ENCODE peak calls at places on chromosomes 5 and 9, in six cellular contexts. One of them, this sample, is unnamed.

GRCh38 chr5:5335708-5336211 is 86.7 kb upstream of the ICE1 start:
- DNase-seq in Caco-2: peak
- DNase-seq in WTC11: no peak
- DNase-seq in retinal pigment epithelial cell: peak
- DNase-seq in epithelial cell of esophagus: peak
- DNase-seq in RWPE1: peak
- DNase-seq in this sample: no peak

GRCh38 chr9:123678038-123678877 is 251.7 kb downstream of the DENND1A start:
- DNase-seq in Caco-2: peak
- DNase-seq in WTC11: no peak
- DNase-seq in retinal pigment epithelial cell: no peak
- DNase-seq in epithelial cell of esophagus: peak
- DNase-seq in RWPE1: no peak
- DNase-seq in this sample: no peak

GRCh38 chr9:12859704-12860251 is 85.0 kb downstream of the LURAP1L start:
- DNase-seq in Caco-2: no peak
- DNase-seq in WTC11: no peak
- DNase-seq in retinal pigment epithelial cell: no peak
- DNase-seq in epithelial cell of esophagus: peak
- DNase-seq in RWPE1: peak
- DNase-seq in this sample: no peak

GRCh38 chr9:90449213-90449925 is 193.3 kb downstream of the DIRAS2 start:
- DNase-seq in Caco-2: no peak
- DNase-seq in WTC11: no peak
- DNase-seq in retinal pigment epithelial cell: no peak
- DNase-seq in epithelial cell of esophagus: no peak
- DNase-seq in RWPE1: no peak
- DNase-seq in this sample: no peak

GRCh38 chr5:53936481-53937352 is 373.7 kb downstream of the ARL15 start:
- DNase-seq in Caco-2: no peak
- DNase-seq in WTC11: no peak
- DNase-seq in retinal pigment epithelial cell: no peak
- DNase-seq in epithelial cell of esophagus: no peak
- DNase-seq in RWPE1: no peak
- DNase-seq in this sample: no peak

GRCh38 chr5:154722936-154723335 is 32.2 kb upstream of the LARP1 start:
- DNase-seq in Caco-2: no peak
- DNase-seq in WTC11: no peak
- DNase-seq in retinal pigment epithelial cell: no peak
- DNase-seq in epithelial cell of esophagus: no peak
- DNase-seq in RWPE1: no peak
- DNase-seq in this sample: no peak

GRCh38 chr5:171055881-171056454 is 194.2 kb downstream of the RANBP17 start:
- DNase-seq in Caco-2: no peak
- DNase-seq in WTC11: no peak
- DNase-seq in retinal pigment epithelial cell: no peak
- DNase-seq in epithelial cell of esophagus: peak
- DNase-seq in RWPE1: no peak
- DNase-seq in this sample: no peak

GRCh38 chr5:79489773-79490172 is 24.2 kb downstream of the HOMER1 start:
- DNase-seq in Caco-2: no peak
- DNase-seq in WTC11: no peak
- DNase-seq in retinal pigment epithelial cell: no peak
- DNase-seq in epithelial cell of esophagus: no peak
- DNase-seq in RWPE1: no peak
- DNase-seq in this sample: no peak

GRCh38 chr5:73902327-73903051 is 276.5 kb downstream of the ARHGEF28 start:
- DNase-seq in Caco-2: peak
- DNase-seq in WTC11: no peak
- DNase-seq in retinal pigment epithelial cell: peak
- DNase-seq in epithelial cell of esophagus: peak
- DNase-seq in RWPE1: peak
- DNase-seq in this sample: no peak

GRCh38 chr5:134133995-134134541 is 19.6 kb downstream of the TCF7 start:
- DNase-seq in Caco-2: no peak
- DNase-seq in WTC11: no peak
- DNase-seq in retinal pigment epithelial cell: no peak
- DNase-seq in epithelial cell of esophagus: no peak
- DNase-seq in RWPE1: no peak
- DNase-seq in this sample: peak

GRCh38 chr9:37624073-37624472 is 26.7 kb upstream of the FRMPD1 start:
- DNase-seq in Caco-2: no peak
- DNase-seq in WTC11: no peak
- DNase-seq in retinal pigment epithelial cell: no peak
- DNase-seq in epithelial cell of esophagus: no peak
- DNase-seq in RWPE1: no peak
- DNase-seq in this sample: no peak

GRCh38 chr9:136282272-136282861 is 21.5 kb downstream of the CCDC187 start:
- DNase-seq in Caco-2: no peak
- DNase-seq in WTC11: no peak
- DNase-seq in retinal pigment epithelial cell: no peak
- DNase-seq in epithelial cell of esophagus: no peak
- DNase-seq in RWPE1: no peak
- DNase-seq in this sample: no peak

GRCh38 chr5:170473642-170474041 is 30.2 kb upstream of the KCNIP1 start:
- DNase-seq in Caco-2: no peak
- DNase-seq in WTC11: no peak
- DNase-seq in retinal pigment epithelial cell: no peak
- DNase-seq in epithelial cell of esophagus: no peak
- DNase-seq in RWPE1: no peak
- DNase-seq in this sample: no peak

GRCh38 chr5:14946813-14947640 is 75.4 kb upstream of the ANKH start:
- DNase-seq in Caco-2: peak
- DNase-seq in WTC11: no peak
- DNase-seq in retinal pigment epithelial cell: no peak
- DNase-seq in epithelial cell of esophagus: peak
- DNase-seq in RWPE1: peak
- DNase-seq in this sample: no peak

GRCh38 chr5:100430268-100430900 is 104.8 kb upstream of the FAM174A start:
- DNase-seq in Caco-2: peak
- DNase-seq in WTC11: peak
- DNase-seq in retinal pigment epithelial cell: no peak
- DNase-seq in epithelial cell of esophagus: peak
- DNase-seq in RWPE1: peak
- DNase-seq in this sample: peak

GRCh38 chr5:102231693-102232619 is 64.1 kb downstream of the SLCO4C1 start:
- DNase-seq in Caco-2: no peak
- DNase-seq in WTC11: no peak
- DNase-seq in retinal pigment epithelial cell: no peak
- DNase-seq in epithelial cell of esophagus: no peak
- DNase-seq in RWPE1: no peak
- DNase-seq in this sample: no peak

GRCh38 chr5:67878911-67879310 is 336.6 kb upstream of the PIK3R1 start:
- DNase-seq in Caco-2: no peak
- DNase-seq in WTC11: no peak
- DNase-seq in retinal pigment epithelial cell: no peak
- DNase-seq in epithelial cell of esophagus: no peak
- DNase-seq in RWPE1: no peak
- DNase-seq in this sample: no peak

GRCh38 chr9:77018058-77019009 is 1.1 kb upstream of the FOXB2 start:
- DNase-seq in Caco-2: no peak
- DNase-seq in WTC11: peak
- DNase-seq in retinal pigment epithelial cell: no peak
- DNase-seq in epithelial cell of esophagus: no peak
- DNase-seq in RWPE1: no peak
- DNase-seq in this sample: peak

GRCh38 chr9:73683862-73684591 is 532.4 kb downstream of the ANXA1 start:
- DNase-seq in Caco-2: no peak
- DNase-seq in WTC11: no peak
- DNase-seq in retinal pigment epithelial cell: no peak
- DNase-seq in epithelial cell of esophagus: peak
- DNase-seq in RWPE1: peak
- DNase-seq in this sample: no peak

GRCh38 chr5:7047862-7048261 is 334.6 kb downstream of the TENT4A start:
- DNase-seq in Caco-2: no peak
- DNase-seq in WTC11: no peak
- DNase-seq in retinal pigment epithelial cell: no peak
- DNase-seq in epithelial cell of esophagus: no peak
- DNase-seq in RWPE1: no peak
- DNase-seq in this sample: no peak

GRCh38 chr5:171749365-171749764 is 36.3 kb upstream of the SMIM23 start:
- DNase-seq in Caco-2: no peak
- DNase-seq in WTC11: no peak
- DNase-seq in retinal pigment epithelial cell: no peak
- DNase-seq in epithelial cell of esophagus: no peak
- DNase-seq in RWPE1: no peak
- DNase-seq in this sample: no peak

GRCh38 chr5:37248387-37248969 is 698 bp downstream of the CPLANE1 start:
- DNase-seq in Caco-2: no peak
- DNase-seq in WTC11: no peak
- DNase-seq in retinal pigment epithelial cell: no peak
- DNase-seq in epithelial cell of esophagus: peak
- DNase-seq in RWPE1: no peak
- DNase-seq in this sample: peak

GRCh38 chr5:175692235-175692995 is 34.5 kb downstream of the HRH2 start:
- DNase-seq in Caco-2: no peak
- DNase-seq in WTC11: no peak
- DNase-seq in retinal pigment epithelial cell: no peak
- DNase-seq in epithelial cell of esophagus: no peak
- DNase-seq in RWPE1: no peak
- DNase-seq in this sample: no peak

GRCh38 chr5:163978897-163979296 is 473.5 kb downstream of the MAT2B start:
- DNase-seq in Caco-2: peak
- DNase-seq in WTC11: peak
- DNase-seq in retinal pigment epithelial cell: no peak
- DNase-seq in epithelial cell of esophagus: peak
- DNase-seq in RWPE1: no peak
- DNase-seq in this sample: peak

DNA sequence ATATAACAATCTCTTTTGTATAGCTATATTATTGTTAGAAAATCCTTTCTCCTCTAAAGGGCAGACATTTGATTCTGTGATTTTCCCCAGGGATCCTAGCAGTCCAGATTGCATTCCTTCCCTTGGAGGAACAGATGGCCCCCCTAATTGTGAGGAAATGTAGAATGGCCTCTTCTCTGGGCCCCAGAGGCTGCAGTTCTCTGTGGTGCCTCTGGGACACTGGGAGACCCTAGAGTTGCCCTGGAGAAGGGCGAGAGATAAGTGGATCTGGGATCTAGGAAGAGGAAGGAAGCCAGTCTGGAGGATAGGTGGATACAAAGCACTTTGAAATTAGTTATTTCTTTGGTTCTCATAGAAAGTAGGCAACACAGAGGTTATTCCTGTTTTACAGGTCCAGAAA is 1.9 kb upstream of the HINT2 start:
- DNase-seq in Caco-2: peak
- DNase-seq in WTC11: peak
- DNase-seq in retinal pigment epithelial cell: no peak
- DNase-seq in epithelial cell of esophagus: no peak
- DNase-seq in RWPE1: no peak
- DNase-seq in this sample: peak
- TF ChIP-seq CTCF in Caco-2: no peak
- TF ChIP-seq CTCF in WTC11: no peak
- TF ChIP-seq CTCF in retinal pigment epithelial cell: no peak
- TF ChIP-seq CTCF in epithelial cell of esophagus: no peak
- TF ChIP-seq CTCF in RWPE1: no peak
- TF ChIP-seq CTCF in this sample: peak

DNA sequence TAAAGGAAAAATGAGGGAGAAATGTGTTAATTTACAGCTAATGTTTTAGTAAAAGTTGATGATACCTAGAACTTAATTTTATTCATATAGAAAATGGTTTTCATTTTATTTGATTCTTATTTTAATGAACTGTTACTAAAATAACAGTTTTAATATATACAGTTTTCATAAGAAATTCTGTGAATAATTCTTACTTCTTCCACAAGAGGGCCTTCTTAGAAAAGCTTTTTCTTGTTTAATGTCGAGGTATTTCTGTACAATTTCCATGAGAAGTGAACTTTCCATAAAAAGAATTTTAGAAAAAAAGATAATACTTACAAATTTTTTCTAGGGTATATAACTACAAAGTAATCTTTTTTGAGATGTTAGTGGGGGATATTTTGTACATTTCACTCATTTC is 73.9 kb downstream of the KLF9 start:
- DNase-seq in Caco-2: no peak
- DNase-seq in WTC11: no peak
- DNase-seq in retinal pigment epithelial cell: no peak
- DNase-seq in epithelial cell of esophagus: peak
- DNase-seq in RWPE1: peak
- DNase-seq in this sample: no peak
- TF ChIP-seq CTCF in Caco-2: no peak
- TF ChIP-seq CTCF in WTC11: no peak
- TF ChIP-seq CTCF in retinal pigment epithelial cell: peak
- TF ChIP-seq CTCF in epithelial cell of esophagus: peak
- TF ChIP-seq CTCF in RWPE1: peak
- TF ChIP-seq CTCF in this sample: peak

DNA sequence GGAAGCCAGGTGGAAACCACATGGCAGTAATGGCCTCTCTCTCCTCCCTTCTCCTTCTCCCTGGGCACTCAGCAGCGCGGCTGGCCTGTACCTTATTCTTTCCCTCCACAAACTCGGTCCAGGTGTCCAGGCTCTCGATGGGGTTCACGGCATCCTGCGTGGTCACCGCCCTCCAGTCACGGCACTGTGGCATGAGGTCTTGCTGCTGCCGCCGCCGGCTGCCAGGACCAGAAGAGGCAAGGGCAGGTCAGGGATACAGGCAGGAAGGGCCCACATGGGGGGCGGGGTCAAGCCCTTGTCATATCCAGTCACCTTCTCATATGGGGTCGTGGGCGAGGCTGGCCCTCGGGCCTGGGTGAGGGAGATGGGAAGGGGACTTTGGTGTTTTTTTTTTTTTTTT is 25.6 kb downstream of the FLT4 start:
- DNase-seq in Caco-2: no peak
- DNase-seq in WTC11: no peak
- DNase-seq in retinal pigment epithelial cell: no peak
- DNase-seq in epithelial cell of esophagus: no peak
- DNase-seq in RWPE1: no peak
- DNase-seq in this sample: no peak
- TF ChIP-seq CTCF in Caco-2: no peak
- TF ChIP-seq CTCF in WTC11: no peak
- TF ChIP-seq CTCF in retinal pigment epithelial cell: no peak
- TF ChIP-seq CTCF in epithelial cell of esophagus: no peak
- TF ChIP-seq CTCF in RWPE1: no peak
- TF ChIP-seq CTCF in this sample: no peak

DNA sequence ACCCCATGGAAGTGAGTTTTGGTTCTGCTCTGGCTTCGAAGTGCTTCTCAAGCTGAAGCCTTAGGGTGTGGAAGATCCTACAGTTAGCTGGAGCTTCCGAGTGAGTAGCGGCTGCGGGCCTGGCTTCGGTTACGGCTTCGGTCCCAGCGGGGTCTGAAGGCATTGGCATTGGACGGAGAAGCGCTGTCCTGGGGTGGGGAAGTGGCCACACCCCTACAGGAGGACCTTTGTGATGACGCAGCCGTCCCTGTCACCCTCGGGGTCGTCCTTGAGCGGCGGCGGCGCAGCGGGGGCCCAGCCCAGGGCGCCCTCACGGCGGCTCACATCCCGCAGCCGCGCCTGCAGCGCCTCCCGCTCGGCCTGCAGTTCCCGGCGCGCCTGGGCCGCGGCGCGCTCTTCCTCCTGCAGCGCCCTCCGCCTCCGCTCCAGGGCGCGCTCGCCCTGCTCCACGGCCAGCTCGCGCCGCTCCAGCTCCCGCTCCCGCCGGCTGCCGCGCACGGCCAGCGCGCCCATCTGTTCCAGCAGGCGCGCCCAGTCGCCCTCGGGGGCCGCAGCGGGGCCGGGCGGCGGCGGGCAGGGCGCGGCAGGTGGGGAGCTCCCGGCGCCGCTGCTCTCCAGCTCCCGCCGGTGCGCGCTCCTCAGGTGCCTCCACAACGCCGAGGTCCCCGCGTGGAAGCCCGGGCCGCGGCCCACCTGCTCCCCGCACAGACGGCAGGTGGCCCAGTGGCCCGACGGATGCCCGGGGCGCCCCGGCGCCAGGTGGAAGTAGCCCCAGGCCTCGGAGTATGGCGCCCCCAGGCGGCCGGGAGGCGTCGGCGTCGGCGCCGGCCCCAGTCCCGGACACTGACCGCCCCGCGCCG is 9.9 kb downstream of the ZBED3 start:
- DNase-seq in Caco-2: no peak
- DNase-seq in WTC11: peak
- DNase-seq in retinal pigment epithelial cell: no peak
- DNase-seq in epithelial cell of esophagus: peak
- DNase-seq in RWPE1: peak
- DNase-seq in this sample: peak
- TF ChIP-seq CTCF in Caco-2: no peak
- TF ChIP-seq CTCF in WTC11: peak
- TF ChIP-seq CTCF in retinal pigment epithelial cell: peak
- TF ChIP-seq CTCF in epithelial cell of esophagus: peak
- TF ChIP-seq CTCF in RWPE1: peak
- TF ChIP-seq CTCF in this sample: peak

This sample was measured in glutamatergic neuron.